ENCODE peak calls at places on chromosomes 4 and X, in nine cellular contexts. P is ascending aorta; M is CD8-positive, alpha-beta T cell; H is body of pancreas; J is right cardiac atrium; B is SJSA1; W is psoas muscle; D is spleen; F is tibial nerve. N is an unnamed sample.

GRCh38 chr4:81468685-81469084 is 3.0 kb downstream of the RASGEF1B start:
- DNase-seq in P (no peak), M (no peak), H (no peak), J (no peak), B (no peak), W (no peak), D (no peak), F (no peak), N (no peak)

GRCh38 chr4:123412700-123413512 is 16.3 kb downstream of the SPRY1 start:
- DNase-seq in P (no peak), M (no peak), H (no peak), J (no peak), B (peak; percentile 21), W (no peak), D (no peak), F (no peak), N (no peak)

GRCh38 chrX:2500681-2501151 is at the start of the genes DHRSX and ZBED1:
- DNase-seq in P (no peak), M (peak; percentile 33), H (no peak), J (peak; percentile 87), B (no peak), W (peak; percentile 47), D (peak; percentile 93), F (no peak), N (no peak)

GRCh38 chrX:46611658-46612362 is 38.2 kb downstream of the CHST7 start:
- DNase-seq in P (no peak), M (peak; percentile 34), H (no peak), J (no peak), B (no peak), W (no peak), D (no peak), F (no peak), N (no peak)

GRCh38 chr4:138192113-138192512 is 50.0 kb downstream of the SLC7A11 start:
- DNase-seq in P (no peak), M (no peak), H (no peak), J (no peak), B (peak; percentile 48), W (no peak), D (no peak), F (no peak), N (no peak)

GRCh38 chrX:46777971-46778810 is 19.3 kb upstream of the SLC9A7 start:
- DNase-seq in P (no peak), M (no peak), H (no peak), J (no peak), B (peak; percentile 37), W (no peak), D (no peak), F (no peak), N (no peak)

GRCh38 chrX:24860140-24860539 is 155.6 kb downstream of the ARX start:
- DNase-seq in P (no peak), M (no peak), H (no peak), J (no peak), B (no peak), W (no peak), D (no peak), F (no peak), N (no peak)

GRCh38 chrX:110310000-110310790 is 7.7 kb downstream of the AMMECR1 start:
- DNase-seq in P (no peak), M (no peak), H (no peak), J (no peak), B (no peak), W (no peak), D (no peak), F (no peak), N (no peak)

GRCh38 chr4:139833131-139833930 is 167.7 kb downstream of the MGST2 start:
- DNase-seq in P (no peak), M (no peak), H (no peak), J (no peak), B (no peak), W (no peak), D (no peak), F (no peak), N (no peak)

GRCh38 chrX:26414534-26414933 is 198.6 kb downstream of the MAGEB5 start:
- DNase-seq in P (no peak), M (no peak), H (no peak), J (no peak), B (no peak), W (no peak), D (no peak), F (no peak), N (no peak)

GRCh38 chrX:44306336-44306735 is 37.1 kb downstream of the EFHC2 start:
- DNase-seq in P (no peak), M (no peak), H (no peak), J (no peak), B (no peak), W (no peak), D (no peak), F (no peak), N (no peak)

GRCh38 chr4:1472911-1473518 is 66.8 kb upstream of the NKX1-1 start:
- DNase-seq in P (no peak), M (no peak), H (no peak), J (peak; percentile 44), B (no peak), W (no peak), D (no peak), F (no peak), N (no peak)

GRCh38 chr4:88441696-88442095 is 15.2 kb upstream of the HERC5 start:
- DNase-seq in P (no peak), M (no peak), H (no peak), J (no peak), B (no peak), W (no peak), D (no peak), F (no peak), N (no peak)

GRCh38 chr4:95095352-95095974 is 337.7 kb downstream of the BMPR1B start:
- DNase-seq in P (no peak), M (no peak), H (no peak), J (no peak), B (no peak), W (no peak), D (no peak), F (no peak), N (no peak)

GRCh38 chr4:85755285-85755684 is 280.3 kb downstream of the ARHGAP24 start:
- DNase-seq in P (no peak), M (no peak), H (no peak), J (no peak), B (no peak), W (no peak), D (no peak), F (no peak), N (no peak)

GRCh38 chr4:98905297-98905696 is 23.6 kb downstream of the EIF4E start:
- DNase-seq in P (no peak), M (no peak), H (no peak), J (no peak), B (no peak), W (no peak), D (no peak), F (no peak), N (no peak)

GRCh38 chr4:98908703-98909262 is 20.1 kb downstream of the EIF4E start:
- DNase-seq in P (no peak), M (no peak), H (no peak), J (no peak), B (no peak), W (no peak), D (no peak), F (no peak), N (no peak)

GRCh38 chr4:98908182-98908581 is 20.8 kb downstream of the EIF4E start:
- DNase-seq in P (no peak), M (no peak), H (no peak), J (no peak), B (no peak), W (no peak), D (no peak), F (no peak), N (no peak)

GRCh38 chr4:98905834-98906233 is 23.1 kb downstream of the EIF4E start:
- DNase-seq in P (no peak), M (no peak), H (no peak), J (no peak), B (no peak), W (no peak), D (no peak), F (no peak), N (no peak)

DNA sequence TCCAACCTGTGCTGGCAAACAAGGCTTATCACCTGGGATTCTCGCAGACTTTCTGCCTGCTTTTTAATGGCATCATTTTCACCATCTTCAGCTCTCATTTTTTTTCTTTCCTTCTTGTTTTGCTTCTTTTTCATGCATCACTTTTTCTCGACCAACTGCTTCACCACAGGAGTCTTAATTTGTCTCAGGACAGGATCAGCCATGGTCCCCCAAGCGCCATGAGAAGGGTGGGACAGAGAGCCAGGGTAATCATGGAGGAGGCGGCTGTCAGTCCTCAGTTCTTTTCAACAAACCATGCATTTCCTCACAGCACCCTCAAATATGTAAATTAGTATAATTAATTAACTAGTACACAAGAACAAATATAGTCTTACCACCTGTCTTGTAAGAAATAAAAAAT is 19.3 kb downstream of the EIF4E start:
- DNase-seq in P (no peak), M (no peak), H (no peak), J (no peak), B (no peak), W (no peak), D (no peak), F (no peak), N (no peak)
- H3K27ac ChIP-seq in P (no peak overlapping the region), M (no peak overlapping the region), H (no peak overlapping the region), J (no peak overlapping the region), B (no peak overlapping the region), W (no peak overlapping the region), D (no peak overlapping the region), F (no peak overlapping the region), N (no peak overlapping the region)

DNA sequence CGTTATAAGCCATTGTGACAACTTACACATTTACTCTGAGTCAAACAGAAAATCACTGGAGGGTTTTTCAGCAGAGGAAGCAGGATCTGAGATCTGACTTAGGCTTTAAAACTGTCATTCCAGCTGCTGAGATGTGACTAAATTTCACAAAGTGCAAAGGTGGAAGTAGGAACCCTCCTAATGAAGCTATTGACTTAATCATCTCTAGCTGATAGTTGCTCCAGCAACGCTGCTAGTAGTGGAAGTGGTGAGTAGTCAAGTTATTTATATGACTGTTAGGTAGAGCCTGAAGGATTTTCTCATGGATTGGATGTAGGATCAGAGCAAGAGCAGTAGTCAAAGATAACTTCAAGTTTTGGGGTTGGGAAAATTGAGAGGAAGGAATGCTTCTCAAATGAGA is 218.6 kb downstream of the GRID2 start:
- DNase-seq in P (no peak), M (no peak), H (no peak), J (no peak), B (no peak), W (no peak), D (no peak), F (no peak), N (no peak)
- H3K27ac ChIP-seq in P (no peak overlapping the region), M (no peak overlapping the region), H (no peak overlapping the region), J (no peak overlapping the region), B (no peak overlapping the region), W (no peak overlapping the region), D (no peak overlapping the region), F (no peak overlapping the region), N (no peak overlapping the region)

DNA sequence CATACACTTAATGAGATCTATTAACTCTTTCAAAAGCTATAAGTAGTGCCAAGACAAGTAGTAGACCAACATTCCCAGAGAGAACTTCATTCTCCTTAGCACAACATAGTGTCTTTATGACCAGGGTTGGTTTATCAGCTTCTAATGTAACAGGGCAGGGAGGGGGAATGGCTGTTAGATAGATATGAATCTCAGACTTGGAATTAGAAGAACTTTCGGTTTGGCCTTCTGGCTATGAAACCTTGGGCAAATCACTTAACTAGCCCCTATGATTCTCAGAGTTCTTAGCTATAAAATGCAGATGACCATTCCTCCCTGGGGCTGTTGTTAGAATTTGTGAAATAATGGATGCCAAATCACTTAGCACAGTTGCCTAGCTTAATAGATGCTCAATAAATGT is 132.2 kb downstream of the SLC10A7 start:
- DNase-seq in P (no peak), M (no peak), H (no peak), J (no peak), B (no peak), W (no peak), D (no peak), F (no peak), N (no peak)
- H3K27ac ChIP-seq in P (no peak overlapping the region), M (no peak overlapping the region), H (no peak overlapping the region), J (no peak overlapping the region), B (no peak overlapping the region), W (no peak overlapping the region), D (no peak overlapping the region), F (no peak overlapping the region), N (no peak overlapping the region)

GRCh38 chrX:51743179-51743957 is at the start of gene GSPT2:
- DNase-seq in P (no peak), M (peak; percentile 55), H (peak; percentile 59), J (peak; percentile 84), B (peak; percentile 45), W (peak; percentile 60), D (peak; percentile 87), F (peak; percentile 43), N (peak; percentile 65)
- H3K27ac ChIP-seq in P (peak within 1 kb of the TSS; percentile 71), M (peak within 1 kb of the TSS; percentile 46), H (peak within 1 kb of the TSS; percentile 40), J (peak within 1 kb of the TSS; percentile 26), B (no peak within 1 kb of the TSS), W (peak within 1 kb of the TSS; percentile 53), D (peak within 1 kb of the TSS; percentile 80), F (peak within 1 kb of the TSS; percentile 81), N (peak within 1 kb of the TSS; percentile 72)